ENCODE peak calls at places on chromosomes 11 and 22, in four cellular contexts. R, F, L and Y are unnamed samples.

GRCh38 chr11:119839504-119840133 is 110.6 kb upstream of the NECTIN1 start:
- DNase-seq in R (no peak), F (no peak), L (no peak), Y (no peak)

GRCh38 chr11:62610403-62610802 is 2.2 kb downstream of the EML3 start:
- DNase-seq in R (no peak), F (no peak), L (no peak), Y (no peak)

GRCh38 chr22:42973536-42973881 is 41.4 kb downstream of the PACSIN2 start:
- DNase-seq in R (no peak), F (no peak), L (no peak), Y (no peak)

GRCh38 chr22:35175392-35175791 is 81.9 kb upstream of the HMGXB4 start:
- DNase-seq in R (no peak), F (no peak), L (no peak), Y (no peak)

GRCh38 chr11:65321076-65321475 is 6.4 kb downstream of the CDC42EP2 start:
- DNase-seq in R (no peak), F (no peak), L (no peak), Y (no peak)

GRCh38 chr22:20167643-20168322 is 16.9 kb upstream of the CCDC188 start:
- DNase-seq in R (no peak), F (no peak), L (no peak), Y (no peak)

GRCh38 chr11:4025248-4025956 is 69.2 kb upstream of the RRM1 start:
- DNase-seq in R (peak; percentile 59), F (peak; percentile 60), L (no peak), Y (no peak)

GRCh38 chr11:113514856-113515255 is 39.7 kb upstream of the DRD2 start:
- DNase-seq in R (no peak), F (no peak), L (no peak), Y (no peak)

GRCh38 chr11:850777-851762 is 8.4 kb downstream of the TSPAN4 start:
- DNase-seq in R (no peak), F (no peak), L (no peak), Y (no peak)

GRCh38 chr11:43997022-43997665 is 50.6 kb upstream of the ACCSL start:
- DNase-seq in R (no peak), F (peak; percentile 55), L (no peak), Y (no peak)

GRCh38 chr11:11849127-11849746 is 7.5 kb downstream of the USP47 start:
- DNase-seq in R (peak; percentile 70), F (peak; percentile 77), L (peak; percentile 66), Y (peak; percentile 52)

GRCh38 chr11:1734571-1735081 is 15.8 kb downstream of the IFITM10 start:
- DNase-seq in R (no peak), F (no peak), L (no peak), Y (no peak)

GRCh38 chr11:70503878-70504240 is 105.5 kb downstream of the CTTN start:
- DNase-seq in R (no peak), F (peak; percentile 86), L (no peak), Y (no peak)

GRCh38 chr11:132925825-132926469 is 606.4 kb downstream of the OPCML start:
- DNase-seq in R (no peak), F (peak; percentile 42), L (no peak), Y (no peak)

GRCh38 chr11:65213322-65214211 is 31.8 kb downstream of the CAPN1 start:
- DNase-seq in R (no peak), F (no peak), L (no peak), Y (no peak)

GRCh38 chr11:60942970-60943565 is 8.9 kb downstream of the SLC15A3 start:
- DNase-seq in R (no peak), F (peak; percentile 71), L (no peak), Y (no peak)

GRCh38 chr11:1351278-1351937 is 38.3 kb upstream of the BRSK2 start:
- DNase-seq in R (no peak), F (no peak), L (no peak), Y (no peak)

GRCh38 chr11:3201677-3202181 is 16.9 kb downstream of the MRGPRG start:
- DNase-seq in R (no peak), F (no peak), L (no peak), Y (no peak)

GRCh38 chr11:117411736-117412135 is 84.1 kb downstream of the CEP164 start:
- DNase-seq in R (no peak), F (no peak), L (no peak), Y (no peak)

GRCh38 chr11:122578168-122578825 is 77.2 kb upstream of the UBASH3B start:
- DNase-seq in R (peak; percentile 20), F (no peak), L (no peak), Y (no peak)